ENCODE peak calls at places on chromosomes 13 and 19, in four cellular contexts. H is fibroblast of villous mesenchyme, D is mammary epithelial cell, P is pancreas. J is an unnamed sample.

GRCh38 chr13:71517004-71517403 is 350.0 kb downstream of the DACH1 start:
- DNase-seq in H (peak; percentile 49), D (no peak), P (no peak), J (no peak)

GRCh38 chr13:97021241-97021640 is 27.0 kb upstream of the OXGR1 start:
- DNase-seq in H (no peak), D (no peak), P (no peak), J (no peak)

GRCh38 chr13:27770809-27771208 is 21.5 kb upstream of the GSX1 start:
- DNase-seq in H (peak; percentile 12), D (peak; percentile 86), P (peak; percentile 23), J (peak; percentile 19)

GRCh38 chr13:94157705-94158218 is 321.7 kb downstream of the DCT start:
- DNase-seq in H (peak; percentile 31), D (no peak), P (no peak), J (peak; percentile 80)

GRCh38 chr13:71879129-71879535 is 12.1 kb upstream of the DACH1 start:
- DNase-seq in H (peak; percentile 56), D (peak; percentile 37), P (no peak), J (no peak)

GRCh38 chr19:1911098-1911497 is 5.9 kb downstream of the ADAT3 start:
- DNase-seq in H (no peak), D (no peak), P (no peak), J (no peak)

GRCh38 chr13:95275322-95276118 is 25.7 kb downstream of the ABCC4 start:
- DNase-seq in H (peak; percentile 80), D (no peak), P (no peak), J (peak; percentile 52)

GRCh38 chr13:39253774-39254173 is 215.5 kb downstream of the NHLRC3 start:
- DNase-seq in H (peak; percentile 13), D (no peak), P (no peak), J (peak; percentile 19)

GRCh38 chr19:30670011-30670329 is 297.8 kb downstream of the ZNF536 start:
- DNase-seq in H (no peak), D (no peak), P (no peak), J (no peak)

GRCh38 chr19:46232029-46232428 is 2.5 kb downstream of the IGFL1 start:
- DNase-seq in H (no peak), D (no peak), P (no peak), J (no peak)

GRCh38 chr19:46428278-46429141 is at the start of gene PNMA8C:
- DNase-seq in H (no peak), D (no peak), P (no peak), J (no peak)

GRCh38 chr13:61002686-61003085 is 413.0 kb downstream of the PCDH20 start:
- DNase-seq in H (no peak), D (no peak), P (no peak), J (no peak)

GRCh38 chr19:1064661-1065605 is 2.0 kb upstream of the ARHGAP45 start:
- DNase-seq in H (peak; percentile 77), D (peak; percentile 52), P (no peak), J (peak; percentile 65)

GRCh38 chr13:95118541-95119324 is 182.5 kb downstream of the ABCC4 start:
- DNase-seq in H (no peak), D (no peak), P (no peak), J (no peak)

GRCh38 chr13:22883961-22884360 is 296.8 kb upstream of the SGCG start:
- DNase-seq in H (no peak), D (no peak), P (no peak), J (no peak)

GRCh38 chr19:33520844-33521479 is 629 bp downstream of the PEPD start:
- DNase-seq in H (no peak), D (no peak), P (no peak), J (no peak)

GRCh38 chr13:98466634-98467236 is 110.2 kb downstream of the STK24 start:
- DNase-seq in H (peak; percentile 52), D (no peak), P (no peak), J (peak; percentile 45)

GRCh38 chr13:57672168-57672567 is 40.6 kb downstream of the PCDH17 start:
- DNase-seq in H (no peak), D (no peak), P (no peak), J (no peak)

GRCh38 chr13:51004111-51004865 is 94.7 kb downstream of the RNASEH2B start:
- DNase-seq in H (no peak), D (no peak), P (no peak), J (no peak)

GRCh38 chr19:44930088-44930487 is 11.9 kb upstream of the APOC4 start:
- DNase-seq in H (no peak), D (no peak), P (no peak), J (no peak)

GRCh38 chr19:2059422-2060201 is 8.6 kb upstream of the MKNK2 start:
- DNase-seq in H (peak; percentile 88), D (peak; percentile 45), P (peak; percentile 82), J (peak; percentile 88)

GRCh38 chr19:35943542-35944301 is 7.5 kb downstream of the LRFN3 start:
- DNase-seq in H (no peak), D (no peak), P (no peak), J (no peak)

GRCh38 chr13:45402641-45403040 is 15.5 kb downstream of the SLC25A30 start:
- DNase-seq in H (no peak), D (no peak), P (no peak), J (no peak)

GRCh38 chr13:97810152-97810551 is 143.3 kb upstream of the IPO5 start:
- DNase-seq in H (peak; percentile 13), D (no peak), P (no peak), J (peak; percentile 34)

GRCh38 chr19:12778020-12778904 is 2.9 kb upstream of the HOOK2 start:
- DNase-seq in H (peak; percentile 88), D (peak; percentile 79), P (peak; percentile 86), J (peak; percentile 85)

GRCh38 chr13:51564252-51564651 is 20.0 kb upstream of the WDFY2 start:
- DNase-seq in H (no peak), D (no peak), P (no peak), J (peak; percentile 24)

GRCh38 chr19:28961772-28962500 is 251.0 kb downstream of the UQCRFS1 start:
- DNase-seq in H (no peak), D (no peak), P (no peak), J (peak; percentile 90)

GRCh38 chr19:17686592-17687042 is 1.5 kb downstream of the UNC13A start:
- DNase-seq in H (no peak), D (no peak), P (no peak), J (peak; percentile 12)

DNA sequence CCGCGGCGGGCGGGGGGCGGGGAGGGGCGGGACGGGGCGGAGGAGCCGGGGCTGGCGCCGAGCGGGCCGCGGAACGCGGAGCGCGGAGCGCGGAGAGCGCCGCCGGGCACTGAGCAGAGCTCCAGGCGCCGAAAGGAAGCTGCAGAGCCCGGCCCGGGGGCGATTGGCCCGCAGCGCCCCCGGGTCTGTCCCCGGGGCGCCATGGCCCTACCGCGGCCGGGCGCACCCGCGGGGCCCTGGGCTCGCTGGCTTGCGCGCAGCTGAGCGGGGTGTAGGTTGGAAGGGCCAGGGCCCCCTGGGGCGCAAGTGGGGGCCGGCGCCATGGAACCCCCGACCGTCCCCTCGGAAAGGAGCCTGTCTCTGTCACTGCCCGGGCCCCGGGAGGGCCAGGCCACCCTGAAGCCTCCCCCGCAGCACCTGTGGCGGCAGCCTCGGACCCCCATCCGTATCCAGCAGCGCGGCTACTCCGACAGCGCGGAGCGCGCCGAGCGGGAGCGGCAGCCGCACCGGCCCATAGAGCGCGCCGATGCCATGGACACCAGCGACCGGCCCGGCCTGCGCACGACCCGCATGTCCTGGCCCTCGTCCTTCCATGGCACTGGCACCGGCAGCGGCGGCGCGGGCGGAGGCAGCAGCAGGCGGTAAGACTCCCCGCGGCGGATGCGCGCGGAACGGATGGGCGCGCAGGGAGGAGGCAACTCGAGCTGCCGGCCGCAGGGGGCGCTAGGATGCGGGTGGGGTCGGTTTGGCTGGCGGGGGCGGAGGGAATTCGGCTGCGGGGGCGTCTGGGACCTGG is at the start of gene PDE4A:
- DNase-seq in H (peak; percentile 40), D (peak; percentile 43), P (no peak), J (no peak)
- TF ChIP-seq CTCF in H (peak; percentile 38), D (peak; percentile 21), P (no peak), J (peak; percentile 44)

DNA sequence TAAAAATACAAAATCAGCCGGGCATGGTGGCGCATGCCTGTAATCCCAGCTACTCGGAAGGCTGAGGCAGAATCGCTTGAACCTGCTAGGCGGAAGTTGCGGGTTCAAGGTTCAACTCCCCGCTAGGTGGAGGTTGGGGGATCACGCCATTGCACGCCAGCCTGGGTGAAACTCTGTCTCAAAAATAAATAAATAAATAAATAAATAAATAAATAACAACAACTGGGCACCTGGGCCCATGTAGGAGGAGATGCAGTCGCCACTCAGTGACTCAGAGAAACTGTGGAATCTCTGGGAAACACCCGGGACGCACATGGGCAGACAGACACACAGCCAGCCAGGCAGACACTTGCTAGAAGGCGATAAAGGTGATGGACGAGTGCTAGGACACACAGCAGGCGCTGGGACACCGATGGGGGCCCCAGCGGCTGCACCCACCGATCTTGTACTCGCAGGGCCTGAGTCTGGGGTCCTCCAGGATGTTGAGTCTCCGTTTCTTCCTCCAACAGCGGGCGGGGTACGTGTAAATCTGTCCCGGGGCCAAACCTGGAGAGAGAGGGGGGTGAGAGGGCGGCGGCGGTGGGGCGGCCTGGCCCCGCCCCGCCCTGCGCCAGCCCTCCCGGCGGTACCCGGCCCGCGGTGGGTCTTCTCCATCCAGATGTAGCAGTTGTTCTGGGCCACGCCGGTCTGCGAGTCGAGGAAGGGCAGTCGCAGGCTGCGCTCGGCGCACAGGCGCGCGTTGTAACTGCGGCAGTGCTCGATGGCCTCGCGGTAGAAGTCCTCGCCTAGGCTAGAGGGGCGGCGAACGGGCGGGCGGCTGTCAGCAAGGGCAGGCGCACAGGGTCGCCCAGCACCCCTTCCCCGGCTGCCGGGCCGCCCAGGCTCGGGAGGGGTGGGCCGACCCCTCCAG is 1.8 kb downstream of the DPF1 start:
- DNase-seq in H (no peak), D (peak; percentile 22), P (no peak), J (no peak)
- H3K4me3 ChIP-seq in H (no peak overlapping the region), D (no peak overlapping the region), P (no peak overlapping the region), J (no peak overlapping the region)

DNA sequence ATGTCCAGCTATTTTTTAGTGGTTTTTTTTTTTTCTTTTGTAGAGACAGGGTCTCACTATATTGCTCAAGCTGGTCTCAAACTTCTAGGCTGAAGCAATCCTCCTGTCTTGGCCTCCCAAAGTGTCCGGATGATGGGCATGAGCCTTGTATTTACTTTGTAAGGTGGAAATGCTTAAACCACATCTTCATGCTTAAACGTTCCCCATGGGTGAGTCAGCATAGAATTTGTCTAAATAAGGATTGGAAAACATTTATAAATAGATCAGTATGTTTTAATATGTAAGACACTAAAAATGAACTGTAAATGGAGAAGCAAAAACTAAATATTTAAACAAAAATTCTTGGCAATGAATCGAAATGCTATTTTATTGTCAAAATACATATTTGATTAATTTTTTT is 698.0 kb downstream of the PCDH9 start:
- DNase-seq in H (peak; percentile 33), D (no peak), P (no peak), J (peak; percentile 52)
- TF ChIP-seq CTCF in H (no peak), D (no peak), P (no peak), J (no peak)

DNA sequence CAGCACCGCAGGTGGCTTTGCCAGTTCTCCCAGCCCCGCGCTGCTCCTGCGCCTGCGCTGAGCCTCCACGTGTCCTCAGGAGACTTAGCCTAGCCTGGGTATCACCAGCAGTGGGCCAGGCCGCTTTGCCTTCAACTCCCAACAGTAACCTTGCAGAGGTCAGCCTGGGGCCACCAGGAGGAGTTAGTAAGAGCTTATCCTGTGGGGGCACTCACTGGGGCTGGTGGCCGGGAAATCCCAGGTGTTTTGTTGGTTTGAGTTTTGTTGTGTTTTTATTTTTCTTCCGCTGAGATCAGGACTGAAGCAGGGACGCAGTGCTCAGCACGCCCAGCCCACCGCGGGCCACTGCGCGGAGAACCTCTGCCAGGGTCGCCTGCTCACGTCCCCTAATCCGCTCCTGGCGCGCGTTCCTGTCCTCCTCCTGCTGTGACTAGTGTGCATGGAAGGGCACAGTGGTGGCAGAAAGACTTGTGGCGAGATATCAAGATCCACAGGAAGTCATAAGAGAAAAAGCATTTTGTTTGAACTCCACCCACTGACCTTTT is 207.4 kb upstream of the RFC3 start:
- DNase-seq in H (peak; percentile 17), D (no peak), P (no peak), J (peak; percentile 5)
- H3K4me3 ChIP-seq in H (peak overlapping the region; percentile 8), D (no peak overlapping the region), P (no peak overlapping the region), J (peak overlapping the region; percentile 28)

J was measured in fibroblast of the aortic adventitia.